ENCODE peak calls at places on chromosomes 7 and 10, in nine cellular contexts. C is small intestine, U is A549, T is Peyer's patch, K is Panc1, I is upper lobe of right lung, S is GM23248, E is transverse colon, M is psoas muscle. V is an unnamed sample.

GRCh38 chr7:92747041-92747835 is 89.1 kb downstream of the CDK6 start:
- DNase-seq in C (no peak), U (no peak), T (no peak), K (no peak), I (no peak), S (peak; percentile 65), E (no peak), M (no peak), V (no peak)

GRCh38 chr7:127901895-127902703 is 129.1 kb downstream of the LRRC4 start:
- DNase-seq in C (no peak), U (no peak), T (no peak), K (no peak), I (no peak), S (no peak), E (no peak), M (no peak), V (no peak)

GRCh38 chr7:99778880-99779279 is 5.1 kb downstream of the CYP3A4 start:
- DNase-seq in C (no peak), U (no peak), T (no peak), K (no peak), I (no peak), S (no peak), E (no peak), M (no peak), V (no peak)

GRCh38 chr7:10860516-10860915 is 113.2 kb upstream of the PHF14 start:
- DNase-seq in C (no peak), U (no peak), T (no peak), K (no peak), I (no peak), S (peak; percentile 0), E (no peak), M (no peak), V (no peak)

GRCh38 chr10:6114758-6115410 is 26.1 kb downstream of the RBM17 start:
- DNase-seq in C (peak; percentile 42), U (no peak), T (peak; percentile 67), K (peak; percentile 38), I (no peak), S (peak; percentile 87), E (no peak), M (peak; percentile 54), V (no peak)

GRCh38 chr10:89080660-89081059 is 90.1 kb downstream of the FAS start:
- DNase-seq in C (no peak), U (no peak), T (no peak), K (no peak), I (no peak), S (peak; percentile 40), E (no peak), M (no peak), V (no peak)

GRCh38 chr7:122289426-122289825 is 15.1 kb downstream of the FEZF1 start:
- DNase-seq in C (no peak), U (no peak), T (no peak), K (no peak), I (no peak), S (no peak), E (no peak), M (no peak), V (no peak)

GRCh38 chr10:70775679-70776454 is 9.3 kb downstream of the TBATA start:
- DNase-seq in C (no peak), U (no peak), T (peak; percentile 29), K (no peak), I (no peak), S (no peak), E (no peak), M (no peak), V (no peak)

GRCh38 chr7:100582041-100582579 is 3.8 kb downstream of the LRCH4 start:
- DNase-seq in C (no peak), U (no peak), T (no peak), K (no peak), I (peak; percentile 92), S (no peak), E (no peak), M (no peak), V (no peak)

GRCh38 chr10:79239275-79239779 is 107.9 kb upstream of the PPIF start:
- DNase-seq in C (no peak), U (no peak), T (peak; percentile 62), K (no peak), I (peak; percentile 89), S (peak; percentile 86), E (no peak), M (peak; percentile 70), V (no peak)

GRCh38 chr7:69438584-69438983 is 159.7 kb upstream of the AUTS2 start:
- DNase-seq in C (no peak), U (no peak), T (no peak), K (no peak), I (no peak), S (no peak), E (no peak), M (no peak), V (no peak)

DNA sequence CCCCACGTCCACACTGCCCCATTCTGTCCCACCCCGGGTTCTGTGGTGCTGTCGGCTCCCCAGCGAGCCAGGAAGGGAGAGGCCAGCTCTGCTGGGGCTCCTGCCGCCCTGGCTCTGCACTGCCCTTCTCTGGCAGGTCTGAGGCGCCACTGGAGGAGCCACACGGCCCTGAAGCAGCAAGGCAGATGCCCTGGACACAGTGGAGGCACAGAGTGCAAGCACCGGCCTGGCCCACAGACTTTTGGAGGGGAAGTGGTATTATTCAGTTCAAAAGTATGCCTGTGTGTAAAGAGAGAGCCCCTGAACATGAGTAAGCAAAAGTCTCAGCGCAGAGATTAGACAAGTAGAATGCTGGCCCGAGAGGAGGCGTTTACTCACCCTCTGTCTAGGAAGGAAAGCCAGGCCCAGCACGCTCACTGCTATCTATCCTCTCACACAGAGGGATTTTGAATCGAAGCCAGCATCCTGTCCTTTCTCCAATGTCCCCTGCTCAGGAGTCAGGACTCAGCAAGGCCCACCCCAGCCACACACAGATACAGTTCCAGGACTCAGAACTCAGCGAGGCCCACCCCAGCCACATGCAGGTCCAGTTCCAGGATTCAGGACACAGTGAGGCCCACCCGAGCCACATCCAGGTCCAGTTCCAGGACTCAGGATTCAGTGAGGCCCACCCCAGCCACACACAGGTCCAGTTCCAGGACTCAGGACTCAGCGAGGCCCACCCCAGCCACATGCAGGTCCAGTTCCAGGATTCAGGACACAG is 115.0 kb downstream of the EGFR start:
- DNase-seq in C (no peak), U (peak; percentile 72), T (no peak), K (peak; percentile 91), I (peak; percentile 65), S (peak; percentile 99), E (no peak), M (peak; percentile 78), V (no peak)
- H3K4me1 ChIP-seq in C (peaks cover 8% of the 10 kb centered on the region), U (peaks cover 64% of the 10 kb centered on the region), T (peaks cover 43% of the 10 kb centered on the region), K (peaks cover 63% of the 10 kb centered on the region), I (peaks cover 48% of the 10 kb centered on the region), S (peaks cover 57% of the 10 kb centered on the region), E (peaks cover 35% of the 10 kb centered on the region), M (peaks cover 58% of the 10 kb centered on the region), V (peaks cover 2% of the 10 kb centered on the region)

GRCh38 chr10:60280475-60280874 is 109.2 kb downstream of the ANK3 start:
- DNase-seq in C (no peak), U (no peak), T (no peak), K (no peak), I (no peak), S (no peak), E (no peak), M (no peak), V (no peak)

GRCh38 chr10:60281792-60282353 is 107.8 kb downstream of the ANK3 start:
- DNase-seq in C (no peak), U (no peak), T (no peak), K (no peak), I (no peak), S (no peak), E (no peak), M (no peak), V (no peak)

GRCh38 chr10:60283397-60283796 is 106.3 kb downstream of the ANK3 start:
- DNase-seq in C (no peak), U (no peak), T (no peak), K (no peak), I (no peak), S (peak; percentile 14), E (no peak), M (no peak), V (no peak)

GRCh38 chr10:60281331-60281730 is 108.3 kb downstream of the ANK3 start:
- DNase-seq in C (no peak), U (no peak), T (no peak), K (no peak), I (no peak), S (no peak), E (no peak), M (no peak), V (no peak)

DNA sequence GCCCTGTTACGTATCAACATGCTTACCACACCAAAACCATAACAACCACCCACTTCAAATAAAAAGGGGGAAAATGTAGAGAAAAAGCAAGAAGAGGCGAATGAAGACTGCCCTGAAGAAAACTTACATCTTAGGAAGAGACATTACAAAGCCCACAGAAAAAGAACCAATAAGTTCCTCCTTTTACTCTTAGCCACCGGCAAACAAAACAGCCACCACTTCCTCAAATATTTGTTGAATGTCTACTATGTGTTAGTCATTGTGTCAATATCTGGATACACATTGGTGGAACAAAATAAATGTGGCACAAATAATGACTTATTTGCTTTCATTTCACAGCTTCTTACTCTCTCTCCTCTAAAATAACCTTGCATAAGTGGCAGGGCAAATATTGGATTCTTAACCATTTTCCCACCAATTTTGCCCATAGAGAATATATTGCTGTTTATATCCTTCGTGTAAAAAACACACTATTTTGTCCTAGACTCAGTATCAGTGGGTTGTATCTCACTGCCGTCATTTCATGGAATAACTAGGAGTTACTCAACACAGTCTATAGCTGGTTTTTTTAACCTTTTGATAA is 106.8 kb downstream of the ANK3 start:
- DNase-seq in C (peak; percentile 27), U (peak; percentile 28), T (no peak), K (peak; percentile 66), I (no peak), S (peak; percentile 56), E (no peak), M (no peak), V (no peak)
- H3K4me3 ChIP-seq in C (no peak overlapping the region), U (peak overlapping the region; percentile 23), T (no peak overlapping the region), K (no peak overlapping the region), I (no peak overlapping the region), S (peak overlapping the region; percentile 1), E (no peak overlapping the region), M (no peak overlapping the region), V (no peak overlapping the region)

DNA sequence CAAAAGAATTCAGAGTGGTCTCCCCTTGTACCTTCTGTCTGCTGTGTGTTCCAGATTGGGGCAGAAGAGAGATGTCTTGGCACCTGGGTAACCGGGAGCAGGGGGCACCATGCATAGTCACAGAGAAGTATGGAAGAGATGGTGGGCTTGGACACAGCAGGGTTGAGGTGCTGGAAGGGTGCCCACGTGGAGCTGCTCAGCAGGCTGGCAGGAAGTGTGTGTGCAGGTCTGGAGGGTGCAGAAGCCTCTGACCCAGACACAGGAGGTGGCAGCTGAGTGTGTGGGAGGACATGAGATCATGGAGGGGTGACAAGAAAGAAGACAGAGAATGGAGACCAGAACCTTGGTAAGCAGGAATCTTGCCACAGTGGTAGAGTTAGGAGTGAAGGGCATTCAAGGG is 42.3 kb upstream of the DUSP5 start:
- DNase-seq in C (no peak), U (no peak), T (peak; percentile 46), K (no peak), I (no peak), S (no peak), E (no peak), M (no peak), V (no peak)
- H3K27ac ChIP-seq in C (no peak overlapping the region), U (peak overlapping the region; percentile 91), T (no peak overlapping the region), K (peak overlapping the region; percentile 44), I (no peak overlapping the region), S (no peak overlapping the region), E (no peak overlapping the region), M (no peak overlapping the region), V (no peak overlapping the region)

DNA sequence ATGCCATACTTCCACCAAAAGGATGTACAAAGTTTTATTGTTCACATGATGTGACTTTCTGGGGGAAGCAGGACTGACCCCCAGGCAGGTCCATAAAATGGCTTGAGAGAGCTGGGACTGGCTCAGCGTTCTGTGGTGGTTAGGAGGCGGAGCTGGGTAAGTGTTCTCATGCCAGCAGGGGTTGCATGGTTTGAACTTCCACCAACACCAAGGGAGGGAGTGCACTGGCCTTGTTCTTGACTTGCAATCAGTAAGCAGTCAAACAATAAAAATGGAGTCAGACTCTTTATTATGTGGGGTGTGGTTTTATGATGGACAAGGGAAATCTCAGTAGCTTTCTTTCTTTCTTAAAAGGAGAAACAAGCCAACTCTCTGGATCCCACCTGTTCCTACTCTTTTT is 95.4 kb upstream of the PRR15 start:
- DNase-seq in C (peak; percentile 93), U (no peak), T (peak; percentile 80), K (no peak), I (no peak), S (no peak), E (peak; percentile 79), M (no peak), V (no peak)
- H3K4me1 ChIP-seq in C (peaks cover 3% of the 10 kb centered on the region), U (peaks cover 21% of the 10 kb centered on the region), T (peaks cover 36% of the 10 kb centered on the region), K (no peaks in the 10 kb centered on the region), I (no peaks in the 10 kb centered on the region), S (no peaks in the 10 kb centered on the region), E (peaks cover 6% of the 10 kb centered on the region), M (no peaks in the 10 kb centered on the region), V (no peaks in the 10 kb centered on the region)